ENCODE peak calls at places on chromosome 5, in five cellular contexts. N is colonic mucosa, X is GM12865, U is GM23338, F is hepatocyte. T is an unnamed sample.

GRCh38 chr5:169970911-169971436 is 9.3 kb downstream of the INSYN2B start:
- DNase-seq in N (no peak), X (no peak), U (no peak), F (no peak), T (peak; percentile 78)

GRCh38 chr5:60125636-60126035 is 232.1 kb upstream of the PDE4D start:
- DNase-seq in N (no peak), X (no peak), U (no peak), F (no peak), T (no peak)

GRCh38 chr5:91699429-91699828 is 316.3 kb upstream of the ARRDC3 start:
- DNase-seq in N (no peak), X (no peak), U (no peak), F (no peak), T (no peak)

GRCh38 chr5:127290946-127291763 is 559 bp downstream of the MEGF10 start:
- DNase-seq in N (no peak), X (no peak), U (peak; percentile 55), F (no peak), T (no peak)

GRCh38 chr5:115381911-115382662 is 85.6 kb upstream of the CCDC112 start:
- DNase-seq in N (no peak), X (no peak), U (no peak), F (no peak), T (no peak)

GRCh38 chr5:28254846-28255245 is 1216.5 kb upstream of the CDH9 start:
- DNase-seq in N (no peak), X (no peak), U (no peak), F (no peak), T (no peak)

GRCh38 chr5:68055686-68056085 is 159.9 kb upstream of the PIK3R1 start:
- DNase-seq in N (no peak), X (no peak), U (peak; percentile 15), F (no peak), T (no peak)

GRCh38 chr5:35338169-35338476 is 107.8 kb upstream of the PRLR start:
- DNase-seq in N (no peak), X (no peak), U (peak; percentile 55), F (no peak), T (no peak)

GRCh38 chr5:80254767-80255424 is 952 bp downstream of the SERINC5 start:
- DNase-seq in N (no peak), X (peak; percentile 5), U (no peak), F (no peak), T (no peak)

DNA sequence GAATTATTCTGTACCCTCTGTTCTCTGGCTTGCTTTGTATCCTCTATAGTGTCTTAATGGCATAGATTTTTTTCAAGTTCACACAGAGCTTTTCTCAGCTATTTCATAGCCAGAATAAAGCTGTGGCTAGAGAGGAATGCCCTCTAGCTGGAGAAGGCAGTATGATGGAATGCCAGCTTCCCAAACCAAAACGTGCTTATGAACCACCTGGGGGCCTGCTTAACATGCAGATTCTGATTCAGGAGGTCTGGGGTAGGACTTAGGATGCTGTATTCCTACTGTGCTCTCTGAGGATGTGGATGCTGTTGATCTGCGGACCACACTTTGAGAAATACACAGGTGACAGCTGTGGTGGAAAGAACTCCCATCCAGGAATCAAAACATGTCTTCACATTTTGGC is 49.9 kb upstream of the DPYSL3 start:
- DNase-seq in N (no peak), X (no peak), U (peak; percentile 70), F (no peak), T (no peak)
- TF ChIP-seq CTCF in N (no peak), X (no peak), U (peak; percentile 35), F (no peak), T (no peak)

GRCh38 chr5:137888875-137889759 is at the start of gene PKD2L2:
- DNase-seq in N (peak; percentile 65), X (peak; percentile 98), U (peak; percentile 94), F (peak; percentile 77), T (peak; percentile 97)
- TF ChIP-seq CTCF in N (no peak), X (no peak), U (no peak), F (no peak), T (no peak)

DNA sequence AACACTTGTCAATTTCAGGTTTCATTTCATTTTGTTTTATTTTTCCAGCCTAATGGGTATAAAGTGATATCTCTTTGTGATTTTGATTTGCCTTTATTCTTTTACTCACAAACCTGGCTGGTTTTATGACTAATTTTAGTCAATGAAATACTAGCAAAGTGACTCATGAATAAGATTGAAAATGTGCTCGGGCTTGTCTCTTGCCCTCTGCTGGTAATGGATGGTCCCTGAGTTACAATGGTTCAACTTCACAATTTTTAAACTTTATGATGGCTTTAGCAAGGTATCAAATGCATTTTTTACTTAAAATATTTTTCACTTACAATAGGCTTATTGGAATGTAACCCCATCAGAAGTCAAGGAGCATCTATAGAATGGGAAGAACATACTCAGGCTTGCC is 431.4 kb upstream of the CCNG1 start:
- DNase-seq in N (no peak), X (no peak), U (peak; percentile 21), F (no peak), T (no peak)
- TF ChIP-seq CTCF in N (no peak), X (no peak), U (peak; percentile 63), F (peak; percentile 29), T (no peak)

GRCh38 chr5:72749362-72749997 is 67.0 kb upstream of the TNPO1 start:
- DNase-seq in N (no peak), X (no peak), U (peak; percentile 34), F (no peak), T (no peak)

GRCh38 chr5:72747826-72748225 is 68.6 kb upstream of the TNPO1 start:
- DNase-seq in N (no peak), X (no peak), U (no peak), F (no peak), T (no peak)

DNA sequence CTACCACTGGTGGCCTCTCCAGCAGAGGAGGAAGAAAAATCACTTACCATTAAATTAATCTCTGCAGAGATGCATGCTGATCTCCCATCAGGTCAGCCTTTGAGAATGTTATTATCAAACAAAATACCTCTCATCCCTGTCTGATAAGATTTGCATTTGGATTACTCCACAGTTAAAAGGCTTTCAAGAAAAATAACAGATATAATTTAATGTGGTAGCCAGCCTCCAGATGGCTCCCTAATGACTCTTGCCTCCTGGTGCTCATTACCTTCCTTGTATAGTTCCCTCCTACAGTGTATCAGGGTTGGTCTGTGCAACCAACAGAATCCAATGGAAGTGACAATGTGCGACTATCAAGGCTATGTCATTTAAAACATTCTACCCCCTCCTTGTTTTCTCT is 63.6 kb upstream of the TNPO1 start:
- DNase-seq in N (no peak), X (no peak), U (no peak), F (no peak), T (no peak)
- TF ChIP-seq CTCF in N (no peak), X (no peak), U (no peak), F (no peak), T (no peak)

GRCh38 chr5:65191554-65192126 is 290.1 kb downstream of the ADAMTS6 start:
- DNase-seq in N (no peak), X (no peak), U (no peak), F (no peak), T (no peak)

GRCh38 chr5:65184780-65185179 is 296.9 kb downstream of the ADAMTS6 start:
- DNase-seq in N (peak; percentile 27), X (no peak), U (peak; percentile 53), F (peak; percentile 57), T (no peak)

GRCh38 chr5:65185468-65185867 is 296.3 kb downstream of the ADAMTS6 start:
- DNase-seq in N (no peak), X (no peak), U (no peak), F (no peak), T (no peak)

GRCh38 chr5:65190328-65191053 is 291.2 kb downstream of the ADAMTS6 start:
- DNase-seq in N (no peak), X (peak; percentile 54), U (no peak), F (no peak), T (no peak)

DNA sequence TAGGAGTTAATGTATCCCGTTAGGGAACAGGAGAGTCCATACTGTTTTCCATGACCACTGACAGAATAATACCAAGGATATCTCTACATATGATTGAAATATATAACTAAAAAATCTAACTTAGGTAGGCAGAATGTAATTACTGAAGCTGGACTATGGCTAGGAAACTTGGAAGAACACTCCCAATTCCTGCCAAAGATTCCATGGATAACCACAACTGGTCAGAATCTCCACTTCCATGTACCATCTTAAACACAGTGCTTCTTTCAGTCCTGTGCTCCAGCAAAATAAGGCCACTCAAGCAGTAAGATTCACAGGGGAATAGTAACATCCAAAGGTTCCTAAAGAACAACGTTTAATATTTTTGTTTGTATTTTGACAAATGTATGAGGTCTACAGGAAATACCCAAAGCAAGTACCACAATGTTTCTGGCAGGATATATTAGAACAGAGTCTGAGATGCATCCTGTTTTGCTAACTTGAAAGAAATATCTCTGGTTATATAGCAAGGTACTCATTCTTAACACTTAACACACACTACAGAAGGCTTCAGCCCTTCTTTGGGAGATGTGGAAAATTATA is 295.0 kb downstream of the ADAMTS6 start:
- DNase-seq in N (no peak), X (no peak), U (no peak), F (no peak), T (no peak)
- TF ChIP-seq CTCF in N (no peak), X (no peak), U (no peak), F (no peak), T (no peak)

DNA sequence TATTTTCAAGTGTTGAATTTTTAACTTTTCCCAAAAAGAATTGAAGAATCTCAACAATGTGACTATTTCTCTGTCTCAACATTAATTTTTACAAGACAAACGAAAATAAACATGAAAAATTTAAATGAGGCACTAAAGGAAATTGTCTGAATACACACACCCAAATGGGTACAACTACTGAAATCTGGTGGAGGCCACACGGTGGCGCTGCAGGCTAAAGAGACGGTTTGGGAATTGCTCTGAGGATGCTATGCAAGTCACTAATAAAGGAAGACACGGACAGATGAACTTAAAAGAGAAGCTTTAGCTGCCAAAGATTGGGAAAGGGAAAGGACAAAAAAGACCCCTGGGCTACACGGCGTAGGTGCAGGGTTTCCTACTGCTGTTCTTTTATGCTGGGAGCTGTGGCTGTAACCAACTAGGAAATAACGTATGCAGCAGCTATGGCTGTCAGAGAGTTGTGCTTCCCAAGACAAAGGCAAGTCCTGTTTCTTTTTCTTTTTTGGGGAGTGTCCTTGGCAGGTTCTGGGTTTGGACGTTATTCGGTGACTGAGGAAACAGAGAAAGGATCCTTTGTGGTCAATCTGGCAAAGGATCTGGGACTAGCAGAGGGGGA is at the start of gene PCDHB10:
- DNase-seq in N (peak; percentile 26), X (peak; percentile 2), U (peak; percentile 90), F (peak; percentile 28), T (no peak)
- TF ChIP-seq CTCF in N (peak; percentile 31), X (peak; percentile 28), U (peak; percentile 99), F (peak; percentile 41), T (no peak)

GRCh38 chr5:40716000-40716399 is 36.3 kb downstream of the PTGER4 start:
- DNase-seq in N (no peak), X (no peak), U (peak; percentile 17), F (no peak), T (no peak)
- TF ChIP-seq CTCF in N (no peak), X (no peak), U (peak; percentile 41), F (no peak), T (no peak)

DNA sequence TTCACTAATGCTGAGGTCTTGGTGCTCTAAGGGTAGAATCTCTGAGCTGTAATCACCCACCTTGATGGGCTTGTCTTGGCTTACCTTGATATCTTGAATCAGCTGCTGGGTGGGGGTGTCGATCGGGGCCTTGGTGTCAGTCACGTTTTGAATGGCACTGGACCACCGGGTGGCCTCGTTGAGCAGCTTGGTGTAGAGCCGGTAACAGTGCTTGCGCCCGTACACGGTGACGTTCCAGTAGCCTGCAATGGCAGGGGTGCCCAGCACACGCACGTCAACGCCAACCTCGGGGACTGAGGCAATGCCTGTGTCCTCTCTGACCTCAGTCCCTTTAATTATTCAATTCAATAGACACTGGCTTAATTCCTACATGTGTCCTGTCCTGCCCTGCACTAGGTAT is 63.1 kb upstream of the RETREG1 start:
- DNase-seq in N (no peak), X (no peak), U (peak; percentile 47), F (no peak), T (no peak)
- TF ChIP-seq CTCF in N (no peak), X (no peak), U (peak; percentile 31), F (peak; percentile 3), T (no peak)

GRCh38 chr5:78610163-78610583 is 38.4 kb downstream of the LHFPL2 start:
- DNase-seq in N (no peak), X (no peak), U (no peak), F (no peak), T (no peak)
- TF ChIP-seq CTCF in N (no peak), X (no peak), U (no peak), F (no peak), T (no peak)